ENCODE peak calls at places on chromosomes 3 and 15, in six cellular contexts. One of them, this sample, is unnamed. For H3K4me1, the result is how much of the 10 kb centered on the place peaks cover.

GRCh38 chr3:58356054-58356453 is 23.4 kb downstream of the PXK start:
- DNase-seq in A549: no peak
- DNase-seq in fibroblast of lung: no peak
- DNase-seq in H9: no peak
- DNase-seq in SJCRH30: no peak
- DNase-seq in prostate gland: no peak
- DNase-seq in this sample: no peak

GRCh38 chr3:124783696-124784095 is 53.4 kb downstream of the UMPS start:
- DNase-seq in SJCRH30: peak
- DNase-seq in fibroblast of lung: no peak
- DNase-seq in prostate gland: no peak
- DNase-seq in H9: no peak
- DNase-seq in A549: no peak
- DNase-seq in this sample: no peak

GRCh38 chr3:186614266-186614596 is 1.4 kb downstream of the AHSG start:
- DNase-seq in fibroblast of lung: no peak
- DNase-seq in prostate gland: no peak
- DNase-seq in H9: no peak
- DNase-seq in A549: no peak
- DNase-seq in SJCRH30: no peak
- DNase-seq in this sample: no peak

GRCh38 chr15:61621146-61621545 is 392.0 kb upstream of the RORA start:
- DNase-seq in A549: no peak
- DNase-seq in H9: peak
- DNase-seq in SJCRH30: peak
- DNase-seq in fibroblast of lung: no peak
- DNase-seq in prostate gland: peak
- DNase-seq in this sample: peak

GRCh38 chr3:108485146-108485545 is 25.2 kb downstream of the MYH15 start:
- DNase-seq in fibroblast of lung: no peak
- DNase-seq in A549: no peak
- DNase-seq in H9: peak
- DNase-seq in SJCRH30: no peak
- DNase-seq in prostate gland: no peak
- DNase-seq in this sample: no peak

GRCh38 chr3:117600112-117600511 is 890.5 kb downstream of the TUSC7 start:
- DNase-seq in fibroblast of lung: no peak
- DNase-seq in prostate gland: no peak
- DNase-seq in SJCRH30: no peak
- DNase-seq in A549: no peak
- DNase-seq in H9: peak
- DNase-seq in this sample: no peak

GRCh38 chr3:24232784-24233183 is 261.9 kb downstream of the THRB start:
- DNase-seq in prostate gland: peak
- DNase-seq in SJCRH30: no peak
- DNase-seq in A549: no peak
- DNase-seq in fibroblast of lung: no peak
- DNase-seq in H9: no peak
- DNase-seq in this sample: no peak

GRCh38 chr3:102526865-102527264 is 92.0 kb downstream of the ZPLD1 start:
- DNase-seq in A549: no peak
- DNase-seq in SJCRH30: no peak
- DNase-seq in prostate gland: no peak
- DNase-seq in H9: no peak
- DNase-seq in fibroblast of lung: no peak
- DNase-seq in this sample: no peak

GRCh38 chr15:63080638-63081250 is 38.2 kb downstream of the TPM1 start:
- DNase-seq in fibroblast of lung: no peak
- DNase-seq in SJCRH30: no peak
- DNase-seq in prostate gland: no peak
- DNase-seq in A549: no peak
- DNase-seq in H9: no peak
- DNase-seq in this sample: no peak

GRCh38 chr3:129723558-129724324 is 117.3 kb upstream of the PLXND1 start:
- DNase-seq in fibroblast of lung: peak
- DNase-seq in prostate gland: peak
- DNase-seq in A549: no peak
- DNase-seq in SJCRH30: peak
- DNase-seq in H9: no peak
- DNase-seq in this sample: peak

GRCh38 chr15:70099966-70100494 is 2.3 kb upstream of the TLE3 start:
- DNase-seq in SJCRH30: no peak
- DNase-seq in H9: no peak
- DNase-seq in fibroblast of lung: no peak
- DNase-seq in prostate gland: no peak
- DNase-seq in A549: no peak
- DNase-seq in this sample: peak

GRCh38 chr15:96115642-96116041 is 214.9 kb upstream of the NR2F2 start:
- DNase-seq in SJCRH30: no peak
- DNase-seq in H9: no peak
- DNase-seq in fibroblast of lung: peak
- DNase-seq in prostate gland: no peak
- DNase-seq in A549: no peak
- DNase-seq in this sample: no peak

GRCh38 chr15:55740479-55740878 is 2.5 kb downstream of the PRTG start:
- DNase-seq in prostate gland: no peak
- DNase-seq in fibroblast of lung: no peak
- DNase-seq in H9: no peak
- DNase-seq in A549: no peak
- DNase-seq in SJCRH30: no peak
- DNase-seq in this sample: no peak

GRCh38 chr3:94234177-94234788 is 171.4 kb downstream of the NSUN3 start:
- DNase-seq in SJCRH30: peak
- DNase-seq in prostate gland: peak
- DNase-seq in fibroblast of lung: peak
- DNase-seq in H9: no peak
- DNase-seq in A549: peak
- DNase-seq in this sample: peak

GRCh38 chr3:149207475-149207874 is 14.2 kb downstream of the CP start:
- DNase-seq in fibroblast of lung: no peak
- DNase-seq in SJCRH30: no peak
- DNase-seq in prostate gland: no peak
- DNase-seq in A549: no peak
- DNase-seq in H9: no peak
- DNase-seq in this sample: no peak

GRCh38 chr3:119702530-119703527 is at the start of gene CFAP91:
- DNase-seq in prostate gland: peak
- DNase-seq in fibroblast of lung: peak
- DNase-seq in A549: peak
- DNase-seq in H9: peak
- DNase-seq in SJCRH30: no peak
- DNase-seq in this sample: peak

GRCh38 chr3:58214484-58215316 is 3.9 kb upstream of the DNASE1L3 start:
- DNase-seq in fibroblast of lung: peak
- DNase-seq in prostate gland: no peak
- DNase-seq in A549: no peak
- DNase-seq in SJCRH30: peak
- DNase-seq in H9: peak
- DNase-seq in this sample: no peak

GRCh38 chr3:195194559-195195161 is 76.3 kb downstream of the XXYLT1 start:
- DNase-seq in fibroblast of lung: no peak
- DNase-seq in A549: no peak
- DNase-seq in prostate gland: no peak
- DNase-seq in SJCRH30: no peak
- DNase-seq in H9: no peak
- DNase-seq in this sample: no peak

GRCh38 chr3:5022187-5022965 is 43.1 kb downstream of the BHLHE40 start:
- DNase-seq in A549: no peak
- DNase-seq in SJCRH30: no peak
- DNase-seq in fibroblast of lung: no peak
- DNase-seq in H9: no peak
- DNase-seq in prostate gland: no peak
- DNase-seq in this sample: no peak

GRCh38 chr3:186514296-186515002 is 29.7 kb downstream of the CRYGS start:
- DNase-seq in A549: peak
- DNase-seq in prostate gland: no peak
- DNase-seq in fibroblast of lung: no peak
- DNase-seq in SJCRH30: no peak
- DNase-seq in H9: peak
- DNase-seq in this sample: no peak

GRCh38 chr3:12578742-12579141 is 21.9 kb downstream of the MKRN2 start:
- DNase-seq in SJCRH30: no peak
- DNase-seq in fibroblast of lung: no peak
- DNase-seq in prostate gland: no peak
- DNase-seq in A549: no peak
- DNase-seq in H9: no peak
- DNase-seq in this sample: no peak

GRCh38 chr3:125683067-125683844 is 88.0 kb upstream of the OSBPL11 start:
- DNase-seq in H9: no peak
- DNase-seq in prostate gland: peak
- DNase-seq in A549: no peak
- DNase-seq in SJCRH30: no peak
- DNase-seq in fibroblast of lung: no peak
- DNase-seq in this sample: no peak

GRCh38 chr3:11498646-11499045 is 145.1 kb downstream of the VGLL4 start:
- DNase-seq in H9: no peak
- DNase-seq in A549: no peak
- DNase-seq in fibroblast of lung: peak
- DNase-seq in SJCRH30: peak
- DNase-seq in prostate gland: no peak
- DNase-seq in this sample: no peak

GRCh38 chr3:46386206-46386605 is 15.5 kb downstream of the CCR5 start:
- DNase-seq in prostate gland: peak
- DNase-seq in A549: no peak
- DNase-seq in SJCRH30: no peak
- DNase-seq in fibroblast of lung: no peak
- DNase-seq in H9: no peak
- DNase-seq in this sample: no peak

DNA sequence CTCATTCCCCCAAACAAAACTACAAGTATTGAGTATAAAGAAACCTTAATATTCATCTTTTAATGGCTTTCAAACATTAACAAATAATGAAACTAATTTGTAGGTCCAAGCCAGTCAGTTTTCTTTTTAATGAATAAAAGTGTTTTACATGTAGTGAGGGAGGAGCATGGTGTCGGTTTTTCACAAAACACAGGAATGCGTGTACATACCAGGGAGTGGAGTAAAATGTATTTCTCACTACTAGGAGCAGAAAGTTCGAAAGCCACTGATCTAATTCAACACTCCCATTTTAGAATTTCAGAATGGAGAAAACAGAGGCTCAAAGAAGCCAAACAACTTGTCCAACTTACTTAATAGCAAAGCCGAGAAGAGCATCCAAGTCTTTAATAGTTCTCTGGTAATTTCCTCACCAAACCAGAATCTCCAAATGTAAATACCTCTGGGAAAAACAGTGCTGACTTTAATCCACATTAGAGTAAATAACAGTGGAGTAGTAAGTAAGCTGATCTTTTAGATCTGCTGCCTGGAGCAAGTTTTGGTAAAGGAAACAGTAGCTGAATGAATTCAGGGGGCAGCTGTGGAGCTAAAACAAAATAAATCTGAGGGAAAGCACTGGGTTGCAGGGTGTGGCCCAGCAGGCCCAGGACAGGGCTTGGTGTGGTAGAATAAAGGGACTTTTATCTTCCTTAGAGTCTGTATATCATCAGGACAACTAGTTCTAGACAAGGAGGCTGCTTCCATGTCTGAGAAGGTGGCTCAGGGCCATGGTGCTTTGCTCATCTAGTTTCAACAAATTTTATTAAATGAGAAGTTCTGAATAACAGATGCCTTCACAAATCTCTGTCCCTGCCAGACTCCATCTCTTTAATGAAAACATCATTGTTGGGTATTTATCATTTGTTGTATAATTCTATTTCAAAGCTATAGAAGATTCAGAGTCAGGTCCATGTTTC is 7.8 kb downstream of the ANP32A start:
- DNase-seq in A549: no peak
- DNase-seq in SJCRH30: peak
- DNase-seq in prostate gland: no peak
- DNase-seq in H9: no peak
- DNase-seq in fibroblast of lung: peak
- DNase-seq in this sample: no peak
- H3K4me1 ChIP-seq in A549: under half
- H3K4me1 ChIP-seq in SJCRH30: under half
- H3K4me1 ChIP-seq in prostate gland: under half
- H3K4me1 ChIP-seq in H9: under half
- H3K4me1 ChIP-seq in fibroblast of lung: under half
- H3K4me1 ChIP-seq in this sample: half or more

DNA sequence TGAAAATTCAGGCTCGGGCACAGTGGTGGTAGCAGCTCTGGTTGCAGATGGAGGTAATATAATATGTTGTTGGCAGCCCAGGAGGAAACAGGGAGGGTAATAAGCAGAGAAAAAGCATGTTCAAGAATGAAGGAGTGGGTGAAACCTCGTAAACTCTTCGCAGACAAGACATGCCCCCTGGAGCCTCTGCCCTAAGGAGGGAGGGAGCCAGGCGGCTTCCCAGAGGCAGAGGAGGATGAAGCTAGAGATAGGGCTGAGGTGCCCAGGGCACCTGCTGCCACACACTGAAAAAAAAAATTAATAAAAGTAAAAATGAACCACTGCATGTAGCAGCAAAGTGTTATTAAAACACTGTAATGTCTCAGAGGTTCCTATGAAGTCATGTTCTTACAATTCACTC is 137.3 kb downstream of the FOXP1 start:
- DNase-seq in fibroblast of lung: no peak
- DNase-seq in SJCRH30: no peak
- DNase-seq in H9: no peak
- DNase-seq in prostate gland: no peak
- DNase-seq in A549: no peak
- DNase-seq in this sample: no peak
- H3K4me1 ChIP-seq in fibroblast of lung: under half
- H3K4me1 ChIP-seq in SJCRH30: under half
- H3K4me1 ChIP-seq in H9: under half
- H3K4me1 ChIP-seq in prostate gland: under half
- H3K4me1 ChIP-seq in A549: under half
- H3K4me1 ChIP-seq in this sample: half or more

DNA sequence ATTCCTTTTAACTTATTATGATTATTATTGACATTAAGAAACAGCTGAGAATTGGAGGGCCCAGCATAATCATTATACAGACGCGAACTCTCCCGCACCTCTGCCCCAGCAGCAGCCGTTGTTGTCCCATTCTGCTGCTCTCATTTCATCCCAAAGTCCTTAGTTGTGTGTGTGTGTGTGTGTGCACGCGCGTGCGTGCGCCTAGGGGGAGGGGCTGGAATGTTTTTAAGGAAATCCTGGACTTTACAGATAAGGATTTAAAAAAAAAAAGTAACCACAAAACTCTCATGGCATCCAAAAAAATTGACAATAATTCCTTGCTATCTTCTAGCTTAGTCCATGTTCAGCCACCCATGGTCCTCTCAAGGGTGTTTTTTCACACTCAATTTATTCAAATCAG is 134.2 kb downstream of the WNT7A start:
- DNase-seq in fibroblast of lung: no peak
- DNase-seq in H9: no peak
- DNase-seq in A549: no peak
- DNase-seq in prostate gland: no peak
- DNase-seq in SJCRH30: no peak
- DNase-seq in this sample: no peak
- H3K4me1 ChIP-seq in fibroblast of lung: under half
- H3K4me1 ChIP-seq in H9: under half
- H3K4me1 ChIP-seq in A549: under half
- H3K4me1 ChIP-seq in prostate gland: under half
- H3K4me1 ChIP-seq in SJCRH30: under half
- H3K4me1 ChIP-seq in this sample: under half

DNA sequence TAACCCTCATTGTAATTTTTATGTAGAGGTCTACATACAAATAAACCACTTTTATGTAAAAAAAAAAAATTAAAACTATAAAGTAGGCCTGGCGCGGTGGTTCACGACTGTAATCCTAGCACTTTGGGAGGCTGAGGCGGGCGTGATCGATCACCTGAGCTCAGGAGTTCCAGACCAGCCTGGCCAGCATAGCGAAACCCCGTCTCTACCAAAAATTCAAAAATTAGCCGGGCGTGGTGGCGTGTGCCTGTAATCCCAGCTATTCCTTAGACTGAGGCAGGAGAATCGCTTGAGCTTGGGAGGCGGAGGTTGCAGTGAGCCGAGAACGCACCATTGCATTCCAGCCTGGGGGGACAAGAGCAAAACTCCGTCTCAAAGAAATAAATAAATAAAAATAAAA is 766 bp upstream of the SLC12A6 start:
- DNase-seq in SJCRH30: no peak
- DNase-seq in A549: no peak
- DNase-seq in prostate gland: no peak
- DNase-seq in H9: no peak
- DNase-seq in fibroblast of lung: no peak
- DNase-seq in this sample: no peak
- H3K4me1 ChIP-seq in SJCRH30: under half
- H3K4me1 ChIP-seq in A549: under half
- H3K4me1 ChIP-seq in prostate gland: under half
- H3K4me1 ChIP-seq in H9: under half
- H3K4me1 ChIP-seq in fibroblast of lung: under half
- H3K4me1 ChIP-seq in this sample: under half

This sample was measured in cardiac muscle cell.